ENCODE peak calls at places on chromosomes 13 and 19, in eight cellular contexts. One of them, this sample, is unnamed.

GRCh38 chr19:50835103-50835784 is 1.9 kb upstream of the KLK15 start:
- DNase-seq in posterior cingulate gyrus: no peak
- DNase-seq in NCI-H774: no peak
- DNase-seq in stimulated activated CD8-positive, alpha-beta memory T cell treated with anti-CD3 and anti-CD28 coated beads, Interleukin-12 subunit alpha, Interleukin-12 subunit beta, amount 100 ng/mL, for 4 hours: no peak
- DNase-seq in activated T-cell treated with anti-CD3 and anti-CD28 coated beads, Interleukin-2, amount 50 U/mL, for 24 hours: no peak
- DNase-seq in stimulated activated CD4-positive, alpha-beta T cell treated with anti-CD3 and anti-CD28 coated beads, Interleukin-2, amount 100 ng/mL, for 24 hours: no peak
- DNase-seq in stimulated activated naive CD8-positive, alpha-beta T cell treated with anti-CD3 and anti-CD28 coated beads, Interleukin-15, amount 100 ng/mL, for 72 hours: no peak
- DNase-seq in NCI-H1417: peak; percentile 28
- DNase-seq in this sample: peak; percentile 14

GRCh38 chr19:6916952-6917351 is 29.6 kb downstream of the ADGRE1 start:
- DNase-seq in posterior cingulate gyrus: no peak
- DNase-seq in activated T-cell treated with anti-CD3 and anti-CD28 coated beads, Interleukin-2, amount 50 U/mL, for 24 hours: no peak
- DNase-seq in NCI-H774: no peak
- DNase-seq in stimulated activated CD8-positive, alpha-beta memory T cell treated with anti-CD3 and anti-CD28 coated beads, Interleukin-12 subunit alpha, Interleukin-12 subunit beta, amount 100 ng/mL, for 4 hours: no peak
- DNase-seq in stimulated activated CD4-positive, alpha-beta T cell treated with anti-CD3 and anti-CD28 coated beads, Interleukin-2, amount 100 ng/mL, for 24 hours: no peak
- DNase-seq in stimulated activated naive CD8-positive, alpha-beta T cell treated with anti-CD3 and anti-CD28 coated beads, Interleukin-15, amount 100 ng/mL, for 72 hours: no peak
- DNase-seq in NCI-H1417: no peak
- DNase-seq in this sample: no peak

GRCh38 chr13:41613984-41614581 is 156.7 kb downstream of the RGCC start:
- DNase-seq in activated T-cell treated with anti-CD3 and anti-CD28 coated beads, Interleukin-2, amount 50 U/mL, for 24 hours: no peak
- DNase-seq in stimulated activated CD8-positive, alpha-beta memory T cell treated with anti-CD3 and anti-CD28 coated beads, Interleukin-12 subunit alpha, Interleukin-12 subunit beta, amount 100 ng/mL, for 4 hours: no peak
- DNase-seq in stimulated activated CD4-positive, alpha-beta T cell treated with anti-CD3 and anti-CD28 coated beads, Interleukin-2, amount 100 ng/mL, for 24 hours: no peak
- DNase-seq in posterior cingulate gyrus: no peak
- DNase-seq in NCI-H1417: no peak
- DNase-seq in NCI-H774: no peak
- DNase-seq in stimulated activated naive CD8-positive, alpha-beta T cell treated with anti-CD3 and anti-CD28 coated beads, Interleukin-15, amount 100 ng/mL, for 72 hours: no peak
- DNase-seq in this sample: no peak

GRCh38 chr19:16608290-16608704 is 19.7 kb downstream of the MED26 start:
- DNase-seq in stimulated activated CD8-positive, alpha-beta memory T cell treated with anti-CD3 and anti-CD28 coated beads, Interleukin-12 subunit alpha, Interleukin-12 subunit beta, amount 100 ng/mL, for 4 hours: no peak
- DNase-seq in stimulated activated naive CD8-positive, alpha-beta T cell treated with anti-CD3 and anti-CD28 coated beads, Interleukin-15, amount 100 ng/mL, for 72 hours: no peak
- DNase-seq in activated T-cell treated with anti-CD3 and anti-CD28 coated beads, Interleukin-2, amount 50 U/mL, for 24 hours: no peak
- DNase-seq in stimulated activated CD4-positive, alpha-beta T cell treated with anti-CD3 and anti-CD28 coated beads, Interleukin-2, amount 100 ng/mL, for 24 hours: no peak
- DNase-seq in posterior cingulate gyrus: no peak
- DNase-seq in NCI-H1417: no peak
- DNase-seq in NCI-H774: no peak
- DNase-seq in this sample: no peak

GRCh38 chr19:35990771-35991730 is 3.9 kb upstream of the SDHAF1 start:
- DNase-seq in NCI-H1417: no peak
- DNase-seq in stimulated activated CD8-positive, alpha-beta memory T cell treated with anti-CD3 and anti-CD28 coated beads, Interleukin-12 subunit alpha, Interleukin-12 subunit beta, amount 100 ng/mL, for 4 hours: no peak
- DNase-seq in activated T-cell treated with anti-CD3 and anti-CD28 coated beads, Interleukin-2, amount 50 U/mL, for 24 hours: no peak
- DNase-seq in stimulated activated CD4-positive, alpha-beta T cell treated with anti-CD3 and anti-CD28 coated beads, Interleukin-2, amount 100 ng/mL, for 24 hours: no peak
- DNase-seq in posterior cingulate gyrus: no peak
- DNase-seq in NCI-H774: no peak
- DNase-seq in stimulated activated naive CD8-positive, alpha-beta T cell treated with anti-CD3 and anti-CD28 coated beads, Interleukin-15, amount 100 ng/mL, for 72 hours: no peak
- DNase-seq in this sample: no peak

GRCh38 chr19:57280913-57281425 is 684 bp downstream of the ZNF460 start:
- DNase-seq in stimulated activated naive CD8-positive, alpha-beta T cell treated with anti-CD3 and anti-CD28 coated beads, Interleukin-15, amount 100 ng/mL, for 72 hours: peak; percentile 22
- DNase-seq in stimulated activated CD8-positive, alpha-beta memory T cell treated with anti-CD3 and anti-CD28 coated beads, Interleukin-12 subunit alpha, Interleukin-12 subunit beta, amount 100 ng/mL, for 4 hours: no peak
- DNase-seq in stimulated activated CD4-positive, alpha-beta T cell treated with anti-CD3 and anti-CD28 coated beads, Interleukin-2, amount 100 ng/mL, for 24 hours: peak; percentile 22
- DNase-seq in activated T-cell treated with anti-CD3 and anti-CD28 coated beads, Interleukin-2, amount 50 U/mL, for 24 hours: peak; percentile 41
- DNase-seq in NCI-H1417: no peak
- DNase-seq in NCI-H774: no peak
- DNase-seq in posterior cingulate gyrus: no peak
- DNase-seq in this sample: peak; percentile 48

GRCh38 chr19:55680339-55681130 is 5.5 kb downstream of the EPN1 start:
- DNase-seq in stimulated activated CD4-positive, alpha-beta T cell treated with anti-CD3 and anti-CD28 coated beads, Interleukin-2, amount 100 ng/mL, for 24 hours: no peak
- DNase-seq in NCI-H1417: no peak
- DNase-seq in activated T-cell treated with anti-CD3 and anti-CD28 coated beads, Interleukin-2, amount 50 U/mL, for 24 hours: no peak
- DNase-seq in NCI-H774: no peak
- DNase-seq in stimulated activated naive CD8-positive, alpha-beta T cell treated with anti-CD3 and anti-CD28 coated beads, Interleukin-15, amount 100 ng/mL, for 72 hours: no peak
- DNase-seq in posterior cingulate gyrus: no peak
- DNase-seq in stimulated activated CD8-positive, alpha-beta memory T cell treated with anti-CD3 and anti-CD28 coated beads, Interleukin-12 subunit alpha, Interleukin-12 subunit beta, amount 100 ng/mL, for 4 hours: no peak
- DNase-seq in this sample: no peak

GRCh38 chr13:28464861-28465260 is 30.1 kb downstream of the FLT1 start:
- DNase-seq in stimulated activated CD8-positive, alpha-beta memory T cell treated with anti-CD3 and anti-CD28 coated beads, Interleukin-12 subunit alpha, Interleukin-12 subunit beta, amount 100 ng/mL, for 4 hours: no peak
- DNase-seq in posterior cingulate gyrus: no peak
- DNase-seq in stimulated activated naive CD8-positive, alpha-beta T cell treated with anti-CD3 and anti-CD28 coated beads, Interleukin-15, amount 100 ng/mL, for 72 hours: no peak
- DNase-seq in stimulated activated CD4-positive, alpha-beta T cell treated with anti-CD3 and anti-CD28 coated beads, Interleukin-2, amount 100 ng/mL, for 24 hours: no peak
- DNase-seq in NCI-H774: no peak
- DNase-seq in activated T-cell treated with anti-CD3 and anti-CD28 coated beads, Interleukin-2, amount 50 U/mL, for 24 hours: no peak
- DNase-seq in NCI-H1417: no peak
- DNase-seq in this sample: no peak

GRCh38 chr13:108911807-108912206 is 282.4 kb downstream of the MYO16 start:
- DNase-seq in NCI-H774: no peak
- DNase-seq in stimulated activated naive CD8-positive, alpha-beta T cell treated with anti-CD3 and anti-CD28 coated beads, Interleukin-15, amount 100 ng/mL, for 72 hours: no peak
- DNase-seq in stimulated activated CD8-positive, alpha-beta memory T cell treated with anti-CD3 and anti-CD28 coated beads, Interleukin-12 subunit alpha, Interleukin-12 subunit beta, amount 100 ng/mL, for 4 hours: no peak
- DNase-seq in NCI-H1417: no peak
- DNase-seq in stimulated activated CD4-positive, alpha-beta T cell treated with anti-CD3 and anti-CD28 coated beads, Interleukin-2, amount 100 ng/mL, for 24 hours: no peak
- DNase-seq in posterior cingulate gyrus: no peak
- DNase-seq in activated T-cell treated with anti-CD3 and anti-CD28 coated beads, Interleukin-2, amount 50 U/mL, for 24 hours: no peak
- DNase-seq in this sample: no peak

GRCh38 chr13:33624740-33625139 is 193.2 kb upstream of the RFC3 start:
- DNase-seq in activated T-cell treated with anti-CD3 and anti-CD28 coated beads, Interleukin-2, amount 50 U/mL, for 24 hours: no peak
- DNase-seq in stimulated activated CD4-positive, alpha-beta T cell treated with anti-CD3 and anti-CD28 coated beads, Interleukin-2, amount 100 ng/mL, for 24 hours: no peak
- DNase-seq in posterior cingulate gyrus: no peak
- DNase-seq in stimulated activated CD8-positive, alpha-beta memory T cell treated with anti-CD3 and anti-CD28 coated beads, Interleukin-12 subunit alpha, Interleukin-12 subunit beta, amount 100 ng/mL, for 4 hours: no peak
- DNase-seq in NCI-H774: no peak
- DNase-seq in stimulated activated naive CD8-positive, alpha-beta T cell treated with anti-CD3 and anti-CD28 coated beads, Interleukin-15, amount 100 ng/mL, for 72 hours: no peak
- DNase-seq in NCI-H1417: no peak
- DNase-seq in this sample: no peak

GRCh38 chr19:38543807-38544568 is 73.8 kb downstream of the MAP4K1 start:
- DNase-seq in NCI-H1417: peak; percentile 32
- DNase-seq in stimulated activated naive CD8-positive, alpha-beta T cell treated with anti-CD3 and anti-CD28 coated beads, Interleukin-15, amount 100 ng/mL, for 72 hours: no peak
- DNase-seq in posterior cingulate gyrus: peak; percentile 91
- DNase-seq in NCI-H774: peak; percentile 33
- DNase-seq in stimulated activated CD4-positive, alpha-beta T cell treated with anti-CD3 and anti-CD28 coated beads, Interleukin-2, amount 100 ng/mL, for 24 hours: no peak
- DNase-seq in activated T-cell treated with anti-CD3 and anti-CD28 coated beads, Interleukin-2, amount 50 U/mL, for 24 hours: peak; percentile 49
- DNase-seq in stimulated activated CD8-positive, alpha-beta memory T cell treated with anti-CD3 and anti-CD28 coated beads, Interleukin-12 subunit alpha, Interleukin-12 subunit beta, amount 100 ng/mL, for 4 hours: no peak
- DNase-seq in this sample: no peak

GRCh38 chr19:50489461-50490011 is 12.9 kb upstream of the GARIN5A start:
- DNase-seq in NCI-H774: no peak
- DNase-seq in activated T-cell treated with anti-CD3 and anti-CD28 coated beads, Interleukin-2, amount 50 U/mL, for 24 hours: no peak
- DNase-seq in stimulated activated naive CD8-positive, alpha-beta T cell treated with anti-CD3 and anti-CD28 coated beads, Interleukin-15, amount 100 ng/mL, for 72 hours: no peak
- DNase-seq in posterior cingulate gyrus: no peak
- DNase-seq in NCI-H1417: no peak
- DNase-seq in stimulated activated CD4-positive, alpha-beta T cell treated with anti-CD3 and anti-CD28 coated beads, Interleukin-2, amount 100 ng/mL, for 24 hours: no peak
- DNase-seq in stimulated activated CD8-positive, alpha-beta memory T cell treated with anti-CD3 and anti-CD28 coated beads, Interleukin-12 subunit alpha, Interleukin-12 subunit beta, amount 100 ng/mL, for 4 hours: no peak
- DNase-seq in this sample: no peak